ENCODE peak calls at places on chromosomes 4 and X, in five cellular contexts. L, J, Z, S and N are unnamed samples.

GRCh38 chrX:56745019-56745418 is 16.0 kb downstream of the NBDY start:
- DNase-seq in J (no peak), L (no peak), S (peak), Z (no peak), N (peak)

GRCh38 chr4:183960021-183960420 is 54.9 kb downstream of the STOX2 start:
- DNase-seq in Z (peak), S (peak), J (peak), L (peak), N (peak)

GRCh38 chrX:77917294-77917933 is 6.9 kb downstream of the ATP7A start:
- DNase-seq in J (no peak), Z (no peak), S (no peak), L (no peak), N (no peak)

GRCh38 chrX:47133493-47133892 is 11.0 kb downstream of the NDUFB11 start:
- DNase-seq in L (no peak), Z (no peak), J (no peak), S (no peak), N (no peak)

GRCh38 chr4:5276475-5277045 is 225.3 kb downstream of the STK32B start:
- DNase-seq in J (no peak), S (no peak), L (no peak), Z (no peak), N (no peak)

GRCh38 chr4:186781032-186781917 is 57.6 kb upstream of the FAT1 start:
- DNase-seq in L (no peak), S (peak), J (no peak), Z (no peak), N (peak)

GRCh38 chr4:577499-578450 is 1.7 kb upstream of the TMEM271 start:
- DNase-seq in L (peak), S (no peak), J (no peak), Z (no peak), N (peak)

GRCh38 chr4:858136-858535 is 32.2 kb upstream of the CPLX1 start:
- DNase-seq in Z (no peak), S (no peak), L (no peak), J (no peak), N (no peak)

GRCh38 chr4:10671750-10672149 is 12.8 kb downstream of the CLNK start:
- DNase-seq in L (no peak), J (no peak), Z (no peak), S (no peak), N (no peak)

GRCh38 chr4:26807330-26807729 is 53.3 kb upstream of the STIM2 start:
- DNase-seq in J (no peak), S (no peak), Z (no peak), L (no peak), N (no peak)

GRCh38 chrX:69137371-69137881 is 27.8 kb downstream of the PJA1 start:
- DNase-seq in Z (no peak), S (peak), L (peak), J (no peak), N (peak)
- H3K4me3 ChIP-seq in Z (peak), S (no peak), L (peak), J (no peak), N (no peak)

GRCh38 chr4:118680808-118681207 is 4.4 kb upstream of the METTL14 start:
- DNase-seq in Z (no peak), J (no peak), S (no peak), L (peak), N (no peak)

GRCh38 chr4:118683513-118683912 is 1.7 kb upstream of the METTL14 start:
- DNase-seq in J (no peak), Z (no peak), L (peak), S (no peak), N (peak)

GRCh38 chr4:118684873-118685811 is at the start of gene METTL14:
- DNase-seq in Z (peak), S (peak), L (peak), J (peak), N (peak)

GRCh38 chr4:118682928-118683327 is 2.3 kb upstream of the METTL14 start:
- DNase-seq in Z (no peak), L (peak), J (no peak), S (no peak), N (peak)
- TF ChIP-seq CTCF in Z (peak), L (peak), J (peak), S (peak), N (peak)

GRCh38 chrX:155330992-155331391 is 3.4 kb downstream of the CLIC2 start:
- DNase-seq in Z (no peak), L (no peak), J (no peak), S (no peak), N (no peak)
- H3K4me3 ChIP-seq in Z (peak), L (no peak), J (no peak), S (no peak), N (no peak)

DNA sequence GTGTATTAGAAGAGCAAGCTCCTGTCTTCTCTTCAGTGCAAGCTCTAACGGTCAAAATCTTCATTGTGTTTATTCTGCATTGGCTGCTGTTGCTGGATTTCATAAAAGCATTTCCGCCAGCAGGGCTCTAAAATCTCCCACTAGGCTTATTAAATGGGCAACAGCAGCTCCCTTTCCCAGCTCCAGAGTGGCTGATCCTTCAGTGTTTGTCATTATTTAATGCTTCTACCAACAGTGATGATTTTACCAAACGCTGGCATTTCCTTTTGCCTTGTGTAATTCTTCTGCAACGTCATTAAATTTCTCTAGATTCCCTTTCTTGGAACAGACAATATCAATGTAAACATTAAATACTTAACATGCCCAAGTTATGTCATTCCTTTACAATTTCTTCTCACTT is 20.1 kb downstream of the SLC7A11 start:
- DNase-seq in Z (no peak), L (no peak), S (peak), J (no peak), N (peak)
- TF ChIP-seq CTCF in Z (no peak), L (no peak), S (peak), J (no peak), N (peak)

DNA sequence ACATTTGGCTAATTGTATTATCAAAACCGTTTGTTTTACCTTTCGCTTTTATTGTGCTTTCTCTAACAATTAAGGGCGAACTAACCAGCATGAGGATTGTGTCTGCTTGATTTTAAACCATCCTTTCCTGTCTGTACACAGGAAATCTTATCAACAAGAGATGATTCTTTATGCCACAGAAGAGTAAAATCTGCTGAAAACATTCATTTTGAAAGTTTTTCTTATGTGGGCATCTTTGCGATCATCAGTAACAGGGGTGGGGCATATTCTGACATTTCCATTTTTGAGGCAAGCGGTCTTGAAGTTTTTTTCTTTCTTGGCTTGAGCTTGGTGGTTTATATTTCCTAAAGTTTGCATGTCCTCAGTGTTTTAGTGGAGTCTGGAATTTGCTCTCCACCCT is 26.5 kb downstream of the NFKB1 start:
- DNase-seq in L (no peak), Z (no peak), J (no peak), S (no peak), N (no peak)
- H3K4me3 ChIP-seq in L (no peak), Z (no peak), J (no peak), S (no peak), N (no peak)